ENCODE peak calls at places on chromosomes 13 and 19, in seven cellular contexts. O is neural progenitor cell, P is SK-N-SH, C is GM23248, Y is GM23338, Q is PC-3, B is OCI-LY7. D is an unnamed sample.

GRCh38 chr13:91058066-91058465 is 289.4 kb upstream of the MIR17HG start:
- DNase-seq in O (peak; percentile 37), P (no peak), C (no peak), Y (peak; percentile 8), Q (peak; percentile 35), B (no peak), D (peak; percentile 44)

GRCh38 chr19:31126236-31126635 is 223.0 kb downstream of the TSHZ3 start:
- DNase-seq in O (no peak), P (no peak), C (peak; percentile 39), Y (no peak), Q (no peak), B (no peak), D (no peak)

GRCh38 chr19:46815833-46816627 is 27.6 kb upstream of the SLC1A5 start:
- DNase-seq in O (no peak), P (no peak), C (no peak), Y (no peak), Q (no peak), B (no peak), D (no peak)

GRCh38 chr19:42276821-42277220 is 7.8 kb downstream of the CIC start:
- DNase-seq in O (no peak), P (no peak), C (peak; percentile 77), Y (no peak), Q (no peak), B (no peak), D (no peak)

GRCh38 chr19:19865750-19866598 is at the start of gene ZNF253:
- DNase-seq in O (peak; percentile 99), P (peak; percentile 92), C (peak; percentile 98), Y (peak; percentile 100), Q (peak; percentile 77), B (peak; percentile 98), D (peak; percentile 98)

GRCh38 chr13:112947796-112948195 is 21.2 kb upstream of the MCF2L start:
- DNase-seq in O (no peak), P (no peak), C (no peak), Y (no peak), Q (no peak), B (no peak), D (no peak)

GRCh38 chr13:59651479-59651878 is 512.2 kb downstream of the DIAPH3 start:
- DNase-seq in O (no peak), P (no peak), C (no peak), Y (no peak), Q (no peak), B (no peak), D (no peak)

GRCh38 chr13:79245937-79246574 is 160.0 kb downstream of the RBM26 start:
- DNase-seq in O (no peak), P (no peak), C (no peak), Y (peak; percentile 11), Q (no peak), B (no peak), D (peak; percentile 65)

GRCh38 chr13:42760949-42761348 is 20.4 kb upstream of the FAM216B start:
- DNase-seq in O (no peak), P (no peak), C (no peak), Y (no peak), Q (no peak), B (no peak), D (no peak)

GRCh38 chr13:87123987-87124784 is 547.0 kb upstream of the SLITRK5 start:
- DNase-seq in O (peak; percentile 59), P (no peak), C (peak; percentile 98), Y (peak; percentile 48), Q (peak; percentile 90), B (no peak), D (no peak)

GRCh38 chr19:35549174-35549788 is 3.9 kb downstream of the TMEM147 start:
- DNase-seq in O (peak; percentile 91), P (peak; percentile 83), C (peak; percentile 84), Y (peak; percentile 98), Q (peak; percentile 65), B (peak; percentile 82), D (peak; percentile 55)

GRCh38 chr13:47671762-47672161 is 329.3 kb downstream of the SUCLA2 start:
- DNase-seq in O (no peak), P (no peak), C (no peak), Y (no peak), Q (no peak), B (no peak), D (no peak)

GRCh38 chr13:34290661-34291060 is 472.7 kb downstream of the RFC3 start:
- DNase-seq in O (peak; percentile 6), P (no peak), C (no peak), Y (no peak), Q (no peak), B (no peak), D (no peak)

GRCh38 chr13:112702983-112703379 is 13.1 kb downstream of the ATP11A start:
- DNase-seq in O (no peak), P (no peak), C (no peak), Y (no peak), Q (no peak), B (no peak), D (no peak)

GRCh38 chr13:75482820-75483079 is 781 bp upstream of the TBC1D4 start:
- DNase-seq in O (no peak), P (no peak), C (no peak), Y (no peak), Q (no peak), B (no peak), D (no peak)
- H3K4me3 ChIP-seq in O (peak overlapping the region; percentile 72), P (peak overlapping the region; percentile 93), C (peak overlapping the region; percentile 84), Y (peak overlapping the region; percentile 72), Q (peak overlapping the region; percentile 77), B (peak overlapping the region; percentile 76), D (peak overlapping the region; percentile 93)

GRCh38 chr19:6587998-6588507 is 2.9 kb downstream of the CD70 start:
- DNase-seq in O (peak; percentile 10), P (no peak), C (no peak), Y (peak; percentile 24), Q (no peak), B (peak; percentile 85), D (no peak)
- H3K4me1 ChIP-seq in O (peaks cover 15% of the 10 kb centered on the region), P (no peaks in the 10 kb centered on the region), C (peaks cover 4% of the 10 kb centered on the region), Y (peaks cover 29% of the 10 kb centered on the region), Q (peaks cover 3% of the 10 kb centered on the region), B (peaks cover 48% of the 10 kb centered on the region), D (peaks cover 18% of the 10 kb centered on the region)

DNA sequence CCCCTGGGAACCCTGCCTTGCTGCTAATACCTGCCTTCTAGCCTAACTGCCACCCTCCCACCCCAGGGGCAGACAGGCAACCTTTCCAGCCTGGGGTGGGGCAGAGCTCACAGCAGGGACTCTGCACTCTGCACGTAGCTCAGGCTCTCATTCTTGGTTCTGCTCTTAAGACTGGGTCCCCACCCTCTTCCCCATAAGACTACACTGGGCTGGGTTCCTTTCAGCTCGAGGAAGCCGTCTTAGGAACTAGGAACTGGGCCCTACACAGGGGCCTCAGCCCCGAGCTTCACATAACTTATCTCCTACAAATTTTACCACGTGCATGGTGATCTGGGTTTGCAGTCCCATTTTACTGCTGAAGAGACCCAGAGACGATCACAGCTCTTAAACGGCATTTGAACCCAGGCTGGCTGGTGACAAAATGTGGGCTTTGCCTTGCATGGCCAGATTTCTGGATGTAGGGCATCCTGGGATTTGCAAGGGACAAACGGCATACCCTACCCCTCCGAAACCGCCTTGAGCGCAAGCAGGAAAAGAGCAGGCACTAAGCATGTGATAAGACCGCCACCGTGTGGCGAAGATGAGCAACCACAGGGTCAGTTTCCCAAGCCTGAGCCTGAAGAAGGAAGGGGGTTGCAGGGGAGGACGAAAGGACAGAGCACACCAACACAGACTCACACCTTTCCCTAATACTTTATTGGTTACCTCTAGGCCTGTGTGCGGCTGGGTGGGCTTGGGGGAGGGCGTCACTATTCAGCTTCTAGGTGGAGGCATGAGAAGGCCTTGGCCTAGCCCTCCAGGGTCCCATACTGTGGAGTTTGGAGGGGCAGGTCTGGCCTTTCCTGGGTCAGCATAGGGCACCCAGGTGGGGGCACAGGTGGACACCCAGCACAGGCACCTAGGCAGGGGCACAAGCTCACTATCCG is 5.1 kb downstream of the JUNB start:
- DNase-seq in O (peak; percentile 93), P (peak; percentile 77), C (peak; percentile 85), Y (peak; percentile 96), Q (peak; percentile 94), B (peak; percentile 86), D (peak; percentile 67)
- TF ChIP-seq EZH2phosphoT487 in O (no peak), P (no peak), C (no peak), Y (no peak), Q (no peak), B (no peak), D (no peak)

GRCh38 chr19:1410136-1410786 is 2.9 kb downstream of the DAZAP1 start:
- DNase-seq in O (no peak), P (no peak), C (peak; percentile 39), Y (no peak), Q (peak; percentile 18), B (no peak), D (no peak)
- H3K4me3 ChIP-seq in O (no peak overlapping the region), P (peak overlapping the region; percentile 86), C (peak overlapping the region; percentile 75), Y (peak overlapping the region; percentile 96), Q (peak overlapping the region; percentile 80), B (peak overlapping the region; percentile 100), D (no peak overlapping the region)

GRCh38 chr19:18013210-18013609 is 5.2 kb downstream of the ARRDC2 start:
- DNase-seq in O (no peak), P (no peak), C (no peak), Y (no peak), Q (no peak), B (no peak), D (no peak)
- H3K4me1 ChIP-seq in O (peaks cover 12% of the 10 kb centered on the region), P (no peaks in the 10 kb centered on the region), C (peaks cover 8% of the 10 kb centered on the region), Y (no peaks in the 10 kb centered on the region), Q (peaks cover 16% of the 10 kb centered on the region), B (peaks cover 4% of the 10 kb centered on the region), D (no peaks in the 10 kb centered on the region)